ENCODE peak calls at places on chromosomes 6 and 20, in ten cellular contexts. K is uterus, Y is mammary epithelial cell, O is cardiac muscle cell, E is hepatocyte, Z is neural progenitor cell, U is left ventricle myocardium inferior, I is breast epithelium, T is pancreas, W is endothelial cell of umbilical vein. D is an unnamed sample. For H3K27me3 and H3K4me1, the result is how much of the 10 kb centered on the place peaks cover.

GRCh38 chr6:148323344-148323743 is 19.3 kb upstream of the SASH1 start:
- DNase-seq in I (no peak), W (no peak), K (no peak), U (no peak), O (peak), Y (no peak), Z (peak), E (no peak), T (no peak), D (no peak)

GRCh38 chr6:31128093-31128676 is 7.9 kb upstream of the CDSN start:
- DNase-seq in T (no peak), O (peak), W (peak), E (peak), I (peak), Y (peak), U (peak), K (peak), Z (peak), D (no peak)

GRCh38 chr6:89242574-89243330 is 25.6 kb upstream of the GABRR1 start:
- DNase-seq in Y (peak), O (peak), W (peak), K (no peak), E (peak), U (no peak), I (no peak), T (no peak), Z (peak), D (no peak)

GRCh38 chr20:38924718-38925117 is 1.5 kb upstream of the FAM83D start:
- DNase-seq in Z (no peak), T (no peak), K (no peak), I (no peak), O (no peak), E (no peak), W (no peak), Y (no peak), U (no peak), D (no peak)

GRCh38 chr20:21172626-21173025 is 46.7 kb downstream of the KIZ start:
- DNase-seq in O (no peak), W (no peak), Z (no peak), U (no peak), E (no peak), T (no peak), I (no peak), K (no peak), Y (no peak), D (no peak)

GRCh38 chr6:155883741-155884140 is 428.1 kb upstream of the NOX3 start:
- DNase-seq in U (no peak), T (no peak), I (no peak), E (no peak), Y (no peak), K (no peak), Z (no peak), O (peak), W (peak), D (no peak)

GRCh38 chr6:126176266-126176665 is 163.6 kb upstream of the CENPW start:
- DNase-seq in E (no peak), O (peak), T (no peak), U (no peak), K (no peak), I (no peak), W (peak), Y (peak), Z (peak), D (no peak)

GRCh38 chr20:10920396-10920795 is 246.6 kb upstream of the JAG1 start:
- DNase-seq in I (no peak), T (no peak), U (no peak), E (no peak), Z (no peak), K (no peak), W (no peak), O (no peak), Y (no peak), D (no peak)

GRCh38 chr20:19779634-19780033 is 21.6 kb downstream of the RIN2 start:
- DNase-seq in Y (peak), O (no peak), W (no peak), K (no peak), U (no peak), E (no peak), T (no peak), Z (no peak), I (no peak), D (no peak)

GRCh38 chr20:53898558-53898931 is 171.8 kb downstream of the BCAS1 start:
- DNase-seq in O (no peak), W (no peak), E (no peak), U (no peak), K (no peak), I (no peak), Z (no peak), Y (no peak), T (no peak), D (no peak)

GRCh38 chr6:122678841-122679240 is 68.6 kb downstream of the PKIB start:
- DNase-seq in Y (no peak), U (no peak), W (no peak), Z (no peak), E (no peak), T (no peak), I (no peak), O (no peak), K (no peak), D (no peak)

GRCh38 chr6:105121981-105122380 is 57.8 kb downstream of the POPDC3 start:
- DNase-seq in Y (no peak), U (no peak), Z (no peak), W (no peak), T (no peak), I (no peak), O (no peak), K (no peak), E (no peak), D (no peak)

GRCh38 chr6:4801491-4802118 is 25.4 kb downstream of the CDYL start:
- DNase-seq in U (no peak), W (no peak), T (no peak), Z (no peak), Y (no peak), I (no peak), O (no peak), K (no peak), E (no peak), D (no peak)

GRCh38 chr20:2816583-2817340 is 598 bp downstream of the TMEM239 start:
- DNase-seq in T (peak), O (no peak), U (no peak), K (no peak), W (no peak), I (no peak), E (no peak), Z (peak), Y (no peak), D (no peak)

GRCh38 chr6:108166664-108167448 is 1.0 kb downstream of the NR2E1 start:
- DNase-seq in I (no peak), W (no peak), Y (no peak), K (no peak), O (no peak), U (no peak), Z (peak), T (peak), E (no peak), D (no peak)

GRCh38 chr6:108163644-108164536 is 1.9 kb upstream of the NR2E1 start:
- DNase-seq in I (no peak), K (no peak), U (no peak), W (no peak), Y (peak), E (no peak), T (no peak), Z (peak), O (no peak), D (no peak)

GRCh38 chr6:108165714-108166663 is at the start of gene NR2E1:
- DNase-seq in K (no peak), I (no peak), T (peak), O (no peak), Y (peak), E (no peak), W (no peak), Z (peak), U (no peak), D (no peak)

GRCh38 chr6:108164537-108164814 is 1.3 kb upstream of the NR2E1 start:
- DNase-seq in Y (no peak), Z (no peak), W (no peak), T (no peak), O (no peak), U (no peak), E (no peak), I (no peak), K (no peak), D (no peak)

GRCh38 chr6:108164815-108165706 is 761 bp upstream of the NR2E1 start:
- DNase-seq in Y (no peak), Z (peak), U (no peak), E (no peak), I (no peak), W (no peak), T (peak), K (no peak), O (no peak), D (no peak)
- H3K27me3 ChIP-seq in Y (half or more), Z (half or more), U (half or more), E (half or more), I (half or more), W (half or more), T (under half), K (under half), O (half or more), D (under half)

DNA sequence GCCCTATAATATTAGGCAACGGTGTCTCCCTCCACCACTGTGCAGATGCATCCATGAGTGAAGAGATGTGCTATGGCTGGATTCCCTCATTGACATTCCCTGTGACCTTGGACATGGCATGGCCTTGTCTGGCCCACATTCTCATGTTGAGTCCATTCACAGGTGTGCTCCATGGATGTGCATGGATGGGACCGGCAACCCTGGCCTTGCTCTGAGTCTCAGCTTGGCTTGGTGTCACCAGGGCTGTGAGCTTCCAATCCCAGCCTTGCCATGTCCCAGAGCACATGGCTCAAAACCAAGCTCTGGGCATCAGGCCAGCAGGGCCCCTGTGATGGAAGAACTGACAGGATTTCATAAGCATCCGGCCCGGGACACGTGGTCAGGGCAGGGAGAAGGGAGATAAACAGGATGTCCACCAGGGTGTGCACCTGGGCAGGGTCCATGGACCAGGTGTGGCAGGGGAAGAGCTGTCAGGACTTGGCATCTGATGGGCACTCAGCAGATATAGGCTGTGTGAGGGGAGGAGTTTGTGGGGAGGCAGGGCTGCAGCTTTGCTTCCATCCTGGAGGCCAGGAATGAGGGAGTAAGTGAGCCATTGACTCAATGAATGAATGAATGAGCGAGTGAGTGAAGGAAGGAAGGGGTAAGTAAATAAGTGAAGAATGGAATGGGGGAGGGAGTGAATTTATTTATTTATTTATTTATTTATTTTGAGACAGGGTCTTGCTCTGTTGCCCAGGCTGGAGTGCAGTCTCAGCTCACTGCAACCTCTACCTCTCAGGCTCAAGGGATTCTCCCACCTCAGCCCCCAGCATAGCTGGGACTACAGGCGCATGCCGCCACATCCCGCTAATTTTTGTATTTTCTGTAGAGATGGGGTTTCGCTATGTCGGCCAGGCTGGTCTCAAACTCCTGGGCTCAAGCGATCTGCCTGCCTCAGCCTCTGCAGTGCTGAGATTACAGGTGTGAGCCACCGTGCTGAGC is 15.7 kb downstream of the NRSN2 start:
- DNase-seq in U (peak), T (peak), O (peak), I (peak), K (peak), Y (peak), E (peak), Z (no peak), W (peak), D (peak)
- H3K4me1 ChIP-seq in U (under half), T (under half), O (under half), I (under half), K (under half), Y (under half), E (under half), Z (under half), W (under half), D (under half)

GRCh38 chr6:15355683-15356099 is 109.8 kb downstream of the JARID2 start:
- DNase-seq in E (no peak), K (no peak), O (no peak), T (no peak), W (no peak), I (no peak), Y (no peak), Z (no peak), U (no peak), D (no peak)

GRCh38 chr6:15352229-15352628 is 106.4 kb downstream of the JARID2 start:
- DNase-seq in W (no peak), Y (no peak), E (no peak), Z (no peak), T (no peak), I (no peak), K (no peak), U (no peak), O (no peak), D (no peak)

GRCh38 chr6:15350386-15351083 is 104.7 kb downstream of the JARID2 start:
- DNase-seq in O (peak), W (no peak), Y (no peak), U (no peak), K (no peak), T (no peak), I (no peak), E (no peak), Z (no peak), D (no peak)

GRCh38 chr6:15351631-15352030 is 105.8 kb downstream of the JARID2 start:
- DNase-seq in I (no peak), W (peak), Z (no peak), T (no peak), K (peak), U (peak), Y (peak), E (no peak), O (peak), D (peak)

DNA sequence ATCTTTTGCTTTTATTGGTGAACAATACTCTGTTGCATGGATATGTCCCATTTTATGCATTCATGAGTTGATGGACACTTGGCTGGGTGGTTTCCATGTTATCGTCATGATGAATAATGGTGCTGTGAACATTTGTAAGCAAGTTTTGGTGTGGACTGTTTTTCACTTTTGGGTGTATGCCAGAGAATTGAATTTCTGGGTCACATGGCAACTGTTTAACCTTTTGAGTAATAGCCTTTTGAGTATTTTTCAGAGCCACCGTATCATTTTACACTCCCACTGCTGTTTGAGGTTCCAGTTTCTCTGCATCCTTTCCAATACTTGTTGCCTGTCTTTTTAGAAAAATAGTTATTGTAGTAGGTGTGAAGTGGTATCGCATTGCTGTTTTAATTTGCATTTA is 107.0 kb downstream of the JARID2 start:
- DNase-seq in Z (no peak), Y (peak), K (no peak), O (peak), I (no peak), T (no peak), U (no peak), E (no peak), W (no peak), D (no peak)
- H3K27me3 ChIP-seq in Z (under half), Y (under half), K (under half), O (under half), I (under half), T (under half), U (under half), E (under half), W (under half), D (under half)

GRCh38 chr20:5662769-5663168 is 87.4 kb upstream of the SHLD1 start:
- DNase-seq in K (no peak), E (no peak), I (no peak), O (no peak), U (no peak), Y (no peak), Z (no peak), W (no peak), T (no peak), D (no peak)
- H3K4me1 ChIP-seq in K (under half), E (under half), I (under half), O (under half), U (under half), Y (under half), Z (under half), W (under half), T (under half), D (under half)

GRCh38 chr6:50824505-50824904 is 5.8 kb downstream of the TFAP2B start:
- DNase-seq in Y (no peak), W (no peak), K (no peak), U (no peak), Z (no peak), E (no peak), O (no peak), T (no peak), I (no peak), D (no peak)
- H3K27me3 ChIP-seq in Y (half or more), W (half or more), K (under half), U (half or more), Z (half or more), E (half or more), O (half or more), T (under half), I (under half), D (under half)

D was measured in right cardiac atrium.